ENCODE peak calls at places on chromosomes 12 and 14, in eight cellular contexts. G is PC-3, T is cardiac muscle cell, R is substantia nigra, E is lung, X is heart left ventricle, Q is tibial nerve, W is GM23338. J is an unnamed sample.

GRCh38 chr14:76936483-76936882 is 92.0 kb downstream of the IRF2BPL start:
- DNase-seq in G (no peak), T (no peak), R (no peak), E (no peak), X (peak), Q (no peak), W (no peak), J (no peak)

GRCh38 chr12:46578190-46578982 is 205.8 kb upstream of the SLC38A2 start:
- DNase-seq in G (no peak), T (no peak), R (no peak), E (no peak), X (no peak), Q (no peak), W (no peak), J (no peak)

GRCh38 chr12:58925733-58926113 is 5.4 kb upstream of the LRIG3 start:
- DNase-seq in G (no peak), T (no peak), R (no peak), E (no peak), X (no peak), Q (no peak), W (no peak), J (no peak)

GRCh38 chr12:57902371-57903042 is 38.9 kb upstream of the ATP23 start:
- DNase-seq in G (no peak), T (no peak), R (no peak), E (peak), X (no peak), Q (no peak), W (no peak), J (no peak)

GRCh38 chr12:130456375-130457199 is 118.9 kb downstream of the PIWIL1 start:
- DNase-seq in G (no peak), T (no peak), R (peak), E (no peak), X (peak), Q (no peak), W (no peak), J (no peak)

GRCh38 chr12:45655186-45655585 is 74.3 kb upstream of the ARID2 start:
- DNase-seq in G (peak), T (peak), R (no peak), E (no peak), X (no peak), Q (no peak), W (peak), J (no peak)

GRCh38 chr12:1911598-1912575 is 6.6 kb downstream of the CACNA2D4 start:
- DNase-seq in G (no peak), T (no peak), R (no peak), E (peak), X (no peak), Q (no peak), W (no peak), J (no peak)

GRCh38 chr12:88763536-88764100 is 183.3 kb upstream of the KITLG start:
- DNase-seq in G (peak), T (no peak), R (no peak), E (no peak), X (no peak), Q (no peak), W (no peak), J (no peak)

GRCh38 chr12:94312388-94312787 is 147.3 kb downstream of the CEP83 start:
- DNase-seq in G (no peak), T (no peak), R (no peak), E (no peak), X (no peak), Q (no peak), W (no peak), J (no peak)

GRCh38 chr12:108996320-108996719 is 24.5 kb downstream of the SVOP start:
- DNase-seq in G (no peak), T (no peak), R (no peak), E (no peak), X (no peak), Q (no peak), W (no peak), J (no peak)

GRCh38 chr12:78914859-78915331 is 50.3 kb downstream of the SYT1 start:
- DNase-seq in G (peak), T (no peak), R (no peak), E (no peak), X (no peak), Q (no peak), W (peak), J (no peak)

GRCh38 chr14:102150083-102150482 is 10.4 kb downstream of the WDR20 start:
- DNase-seq in G (no peak), T (no peak), R (no peak), E (no peak), X (no peak), Q (no peak), W (no peak), J (no peak)

GRCh38 chr14:61730756-61731373 is 31.4 kb upstream of the SNAPC1 start:
- DNase-seq in G (peak), T (no peak), R (no peak), E (no peak), X (no peak), Q (no peak), W (no peak), J (no peak)

GRCh38 chr12:45670339-45671065 is 59.0 kb upstream of the ARID2 start:
- DNase-seq in G (no peak), T (no peak), R (no peak), E (no peak), X (no peak), Q (no peak), W (no peak), J (no peak)

GRCh38 chr12:107515446-107515958 is 170.1 kb upstream of the PWP1 start:
- DNase-seq in G (peak), T (no peak), R (peak), E (peak), X (peak), Q (peak), W (peak), J (no peak)

GRCh38 chr12:50117057-50117622 is 5.1 kb downstream of the COX14 start:
- DNase-seq in G (no peak), T (peak), R (no peak), E (peak), X (peak), Q (no peak), W (no peak), J (no peak)

GRCh38 chr12:3252416-3252815 is 175.2 kb downstream of the TSPAN9 start:
- DNase-seq in G (no peak), T (peak), R (peak), E (peak), X (peak), Q (peak), W (no peak), J (peak)

GRCh38 chr14:100762089-100762515 is 35.4 kb downstream of the DLK1 start:
- DNase-seq in G (peak), T (no peak), R (no peak), E (no peak), X (no peak), Q (no peak), W (no peak), J (no peak)

GRCh38 chr12:2114071-2114470 is 61.3 kb downstream of the CACNA1C start:
- DNase-seq in G (no peak), T (no peak), R (no peak), E (no peak), X (no peak), Q (no peak), W (no peak), J (no peak)

GRCh38 chr14:104724407-104724980 is 465 bp downstream of the ADSS1 start:
- DNase-seq in G (no peak), T (peak), R (peak), E (peak), X (peak), Q (no peak), W (peak), J (peak)

GRCh38 chr12:41942355-41942754 is 202.3 kb downstream of the GXYLT1 start:
- DNase-seq in G (no peak), T (no peak), R (no peak), E (no peak), X (no peak), Q (no peak), W (no peak), J (no peak)

GRCh38 chr12:28023156-28023887 is 50.8 kb upstream of the PTHLH start:
- DNase-seq in G (peak), T (no peak), R (no peak), E (no peak), X (no peak), Q (no peak), W (no peak), J (no peak)

GRCh38 chr14:45332360-45332988 is 79.5 kb upstream of the MIS18BP1 start:
- DNase-seq in G (no peak), T (no peak), R (no peak), E (no peak), X (no peak), Q (no peak), W (no peak), J (no peak)

GRCh38 chr14:68549057-68549421 is 243.8 kb downstream of the ZFP36L1 start:
- DNase-seq in G (peak), T (no peak), R (no peak), E (no peak), X (no peak), Q (no peak), W (peak), J (no peak)

GRCh38 chr12:131773582-131774221 is 54.5 kb upstream of the MMP17 start:
- DNase-seq in G (no peak), T (no peak), R (no peak), E (no peak), X (no peak), Q (no peak), W (peak), J (no peak)
- H3K27ac ChIP-seq in G (no peak), T (no peak), R (peak), E (no peak), X (no peak), Q (no peak), W (peak), J (peak)

DNA sequence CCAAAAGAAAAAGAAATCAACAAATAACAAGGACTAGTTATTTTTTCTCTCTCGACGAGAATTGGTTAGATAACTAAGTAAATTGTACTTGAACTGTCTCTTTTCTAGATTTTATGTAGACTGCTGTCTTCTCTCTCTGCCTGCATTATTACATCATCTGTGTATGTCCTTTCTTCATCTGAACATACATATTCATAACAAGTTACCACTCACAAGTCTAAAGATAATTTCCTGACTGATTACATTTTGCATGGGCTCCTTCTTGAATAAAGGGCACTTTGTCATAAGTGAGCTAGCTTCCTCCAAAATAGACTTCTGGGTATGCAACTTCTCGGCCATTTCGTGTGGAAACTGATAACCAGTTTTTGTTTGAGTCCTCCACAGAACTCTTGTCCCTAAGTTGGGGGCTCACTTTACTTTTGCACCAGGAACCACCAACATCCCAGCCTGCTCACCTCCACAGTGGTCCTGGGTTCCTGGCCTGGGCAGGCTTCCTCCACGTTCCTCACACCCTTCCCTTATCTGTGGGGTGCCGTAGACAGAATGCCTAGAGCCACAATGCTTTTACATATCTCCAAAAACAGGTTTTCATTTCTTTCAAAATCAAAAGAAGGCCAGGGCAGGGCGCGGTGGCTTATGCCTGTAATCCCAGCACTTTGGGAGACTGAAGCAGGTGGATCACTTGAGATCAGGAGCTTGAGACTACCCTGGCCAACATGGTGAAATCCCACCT is 6.2 kb upstream of the DDX47 start:
- DNase-seq in G (no peak), T (no peak), R (no peak), E (no peak), X (no peak), Q (no peak), W (no peak), J (no peak)
- H3K27ac ChIP-seq in G (peak), T (no peak), R (peak), E (peak), X (peak), Q (no peak), W (no peak), J (peak)

DNA sequence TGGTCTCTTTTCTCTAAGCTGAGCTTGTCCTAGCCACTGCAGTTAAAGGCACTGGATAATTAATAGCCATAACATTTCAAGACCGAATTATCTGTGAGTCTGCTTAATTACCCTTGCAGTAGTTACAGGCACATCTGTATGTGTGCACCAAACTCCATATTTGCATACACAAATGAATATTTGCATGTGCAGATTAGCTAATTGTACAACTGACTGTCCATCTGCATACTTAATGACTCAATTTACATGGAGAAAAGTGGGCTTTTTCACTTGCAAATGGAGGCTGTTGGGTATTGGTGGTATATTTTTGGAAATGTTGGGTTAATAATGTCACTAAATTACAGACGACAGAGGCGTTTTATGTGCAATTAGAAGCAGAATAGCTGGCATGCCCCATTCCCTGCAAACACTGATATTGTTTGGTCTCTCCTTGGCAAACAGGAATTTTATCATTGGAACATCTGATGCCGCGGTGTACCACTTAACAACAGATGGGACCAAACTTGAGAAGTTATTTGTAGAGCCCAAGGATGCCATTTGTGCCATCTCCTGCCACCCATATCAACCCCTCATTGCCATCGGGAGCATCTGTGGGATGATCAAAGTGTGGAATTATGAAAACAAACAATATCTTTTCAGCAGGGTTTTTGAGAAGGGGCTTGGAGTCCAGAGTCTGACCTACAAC is 39.6 kb downstream of the CFAP251 start:
- DNase-seq in G (no peak), T (no peak), R (no peak), E (no peak), X (no peak), Q (no peak), W (no peak), J (no peak)
- H3K27ac ChIP-seq in G (no peak), T (no peak), R (no peak), E (no peak), X (no peak), Q (no peak), W (peak), J (no peak)

GRCh38 chr14:24347140-24347539 is 7.3 kb upstream of the RIPK3 start:
- DNase-seq in G (no peak), T (no peak), R (no peak), E (no peak), X (no peak), Q (no peak), W (no peak), J (no peak)
- H3K27ac ChIP-seq in G (no peak), T (no peak), R (no peak), E (no peak), X (peak), Q (no peak), W (no peak), J (no peak)

DNA sequence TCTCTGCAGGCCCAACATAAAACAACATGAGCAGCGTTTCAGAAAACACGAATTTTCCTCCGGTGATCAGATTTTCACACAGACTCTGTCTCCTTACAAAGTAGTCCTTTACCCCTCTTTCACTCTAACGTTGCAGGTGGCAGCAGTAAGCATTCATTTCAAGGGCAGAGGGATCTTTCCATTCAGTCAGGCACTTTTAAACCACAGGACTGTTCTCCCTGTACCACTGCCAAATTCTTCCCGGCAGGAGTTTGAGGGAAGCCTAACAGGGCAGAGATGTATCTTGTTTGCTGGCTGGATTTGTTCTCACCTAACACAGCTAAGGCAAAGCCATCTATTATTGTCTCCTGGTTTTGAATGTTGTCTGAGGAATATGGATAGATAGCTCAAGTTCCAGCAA is 1187.3 kb upstream of the SEL1L start:
- DNase-seq in G (no peak), T (peak), R (no peak), E (no peak), X (no peak), Q (no peak), W (peak), J (no peak)
- H3K27ac ChIP-seq in G (no peak), T (no peak), R (no peak), E (no peak), X (no peak), Q (no peak), W (no peak), J (no peak)

GRCh38 chr12:14278294-14278953 is 87.1 kb upstream of the ATF7IP start:
- DNase-seq in G (no peak), T (no peak), R (no peak), E (no peak), X (no peak), Q (no peak), W (no peak), J (peak)
- H3K27ac ChIP-seq in G (no peak), T (no peak), R (no peak), E (no peak), X (no peak), Q (no peak), W (no peak), J (peak)